ENCODE peak calls at places on chromosomes 13 and 19, in five cellular contexts. Q is H1, P is GM12878, N is K562, V is HepG2. R is an unnamed sample.

GRCh38 chr13:26914624-26915023 is 154.0 kb upstream of the GPR12 start:
- DNase-seq in Q (no peak), N (no peak), P (peak), V (no peak), R (peak)

GRCh38 chr19:45331411-45331810 is 8.7 kb upstream of the CKM start:
- DNase-seq in Q (no peak), V (peak), P (no peak), N (no peak), R (no peak)

GRCh38 chr19:35935911-35936737 is at the start of gene LRFN3:
- DNase-seq in P (no peak), Q (peak), V (peak), N (peak), R (peak)

GRCh38 chr13:60758637-60759036 is 361.6 kb downstream of the TDRD3 start:
- DNase-seq in P (no peak), N (no peak), Q (no peak), V (no peak), R (no peak)

GRCh38 chr19:13460045-13460444 is 46.2 kb downstream of the CACNA1A start:
- DNase-seq in Q (peak), P (no peak), N (no peak), V (no peak), R (no peak)

GRCh38 chr13:44759723-44760360 is 183.7 kb upstream of the TSC22D1 start:
- DNase-seq in Q (no peak), N (no peak), P (no peak), V (peak), R (no peak)

GRCh38 chr19:4499855-4500254 is 18.4 kb downstream of the PLIN4 start:
- DNase-seq in N (no peak), P (no peak), V (no peak), Q (no peak), R (no peak)

GRCh38 chr19:8304841-8305621 is 3.1 kb downstream of the CD320 start:
- DNase-seq in N (peak), P (no peak), Q (peak), V (no peak), R (peak)

GRCh38 chr19:42965204-42965603 is 28.2 kb upstream of the PSG7 start:
- DNase-seq in N (no peak), Q (no peak), P (no peak), V (no peak), R (no peak)

GRCh38 chr13:34076943-34077703 is 259.2 kb downstream of the RFC3 start:
- DNase-seq in N (no peak), Q (no peak), V (peak), P (no peak), R (peak)

GRCh38 chr13:29260684-29261083 is 334.8 kb downstream of the SLC7A1 start:
- DNase-seq in P (no peak), V (no peak), N (no peak), Q (no peak), R (no peak)

GRCh38 chr13:41196620-41197019 is 2.3 kb upstream of the KBTBD7 start:
- DNase-seq in V (peak), P (no peak), N (no peak), Q (no peak), R (no peak)

GRCh38 chr19:47491358-47492136 is 7.5 kb upstream of the KPTN start:
- DNase-seq in P (no peak), N (no peak), V (no peak), Q (no peak), R (no peak)

GRCh38 chr19:49151339-49152217 is 3.6 kb downstream of the HRC start:
- DNase-seq in Q (peak), V (no peak), N (peak), P (no peak), R (peak)
- H2AFZ ChIP-seq in Q (no peak), V (no peak), N (peak), P (no peak), R (no peak)

GRCh38 chr13:109256866-109257760 is 529.3 kb downstream of the IRS2 start:
- DNase-seq in N (no peak), V (peak), Q (no peak), P (no peak), R (peak)
- TF ChIP-seq SRF in N (no peak), V (no peak), Q (no peak), P (no peak), R (peak)

DNA sequence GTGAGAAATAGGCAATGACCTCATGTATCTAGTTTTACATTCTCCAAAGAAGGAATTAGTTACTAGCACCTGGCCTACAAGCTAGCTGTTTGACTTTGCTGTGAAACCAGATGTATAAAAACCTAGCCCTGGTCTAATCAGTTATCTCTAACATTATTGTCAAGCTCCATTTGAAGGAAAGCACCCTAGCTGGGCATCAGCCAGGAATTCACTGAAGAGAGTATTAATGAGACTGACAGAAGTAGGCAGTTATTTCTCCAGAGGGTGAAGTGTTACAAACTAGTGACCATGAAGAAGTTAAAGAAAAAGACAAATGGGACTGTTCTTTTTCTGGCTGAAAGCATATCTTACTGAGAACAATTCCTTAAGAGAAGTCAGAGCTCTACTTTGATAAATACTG is 2529.2 kb upstream of the PCDH20 start:
- DNase-seq in N (no peak), V (no peak), Q (no peak), P (no peak), R (no peak)
- H2AFZ ChIP-seq in N (no peak), V (no peak), Q (no peak), P (no peak), R (no peak)

DNA sequence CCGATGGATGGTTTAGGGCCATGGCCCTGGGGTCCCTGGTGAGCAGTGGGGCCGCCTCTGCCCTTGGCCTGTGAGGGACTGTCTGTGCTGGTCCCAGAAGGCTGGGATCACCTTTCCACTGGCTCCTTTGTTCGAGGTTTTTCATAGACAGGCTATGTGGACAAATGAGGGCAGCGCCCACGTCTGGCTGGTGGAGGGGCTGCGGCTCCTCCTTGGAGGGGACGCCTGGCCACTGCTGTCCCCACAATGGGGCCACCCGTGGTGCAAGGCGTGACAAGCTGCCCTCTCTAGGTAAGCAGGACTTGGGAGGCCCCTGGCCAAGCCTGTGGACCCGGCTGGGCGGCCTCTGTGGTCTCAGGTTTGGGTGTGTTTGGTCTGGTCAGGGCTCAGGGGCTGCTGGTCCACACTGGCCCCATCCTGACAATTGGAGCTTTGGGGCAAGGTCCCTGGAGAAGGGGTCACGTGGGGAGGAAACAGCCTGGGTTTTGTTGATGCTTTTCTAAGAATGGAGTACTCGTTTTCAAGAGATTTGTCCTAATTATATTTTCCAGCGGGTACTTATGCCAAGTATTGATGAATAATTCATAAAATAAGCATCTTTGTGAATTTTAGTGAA is 33.3 kb downstream of the MCF2L start:
- DNase-seq in V (peak), P (no peak), N (peak), Q (peak), R (no peak)
- TF ChIP-seq SRF in V (no peak), P (no peak), N (no peak), Q (no peak), R (no peak)

GRCh38 chr13:82657471-82657870 is 1224.8 kb downstream of the SLITRK1 start:
- DNase-seq in Q (no peak), N (no peak), P (no peak), V (no peak), R (no peak)

GRCh38 chr13:82655518-82655855 is 1226.8 kb downstream of the SLITRK1 start:
- DNase-seq in P (no peak), V (no peak), N (no peak), Q (no peak), R (no peak)

GRCh38 chr13:82654143-82654542 is 1228.1 kb downstream of the SLITRK1 start:
- DNase-seq in Q (no peak), P (no peak), V (no peak), N (no peak), R (no peak)

GRCh38 chr13:82654851-82655517 is 1227.3 kb downstream of the SLITRK1 start:
- DNase-seq in P (no peak), V (no peak), Q (no peak), N (no peak), R (no peak)
- H2AFZ ChIP-seq in P (no peak), V (no peak), Q (peak), N (no peak), R (no peak)

DNA sequence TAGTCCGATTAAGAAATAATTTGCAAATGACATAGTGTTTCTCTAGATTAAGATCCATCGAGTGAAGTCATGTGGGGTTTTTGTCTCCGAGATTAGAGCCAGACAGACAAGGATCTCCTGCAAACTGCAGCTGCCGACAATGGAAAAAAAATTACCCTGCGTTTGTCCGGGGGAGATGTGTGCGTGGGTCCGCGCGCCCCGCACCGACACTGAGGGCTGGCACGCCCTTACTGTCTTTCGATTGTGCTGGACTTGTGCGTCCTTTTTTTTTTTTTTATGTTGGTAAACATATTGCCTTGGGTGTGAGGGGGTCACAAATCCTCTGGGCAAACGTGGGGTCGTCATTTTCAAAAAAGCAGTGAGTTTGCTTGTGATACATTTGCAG is 11.9 kb upstream of the SOX1 start:
- DNase-seq in Q (no peak), V (no peak), P (no peak), N (no peak), R (no peak)
- TF ChIP-seq SRF in Q (no peak), V (no peak), P (no peak), N (no peak), R (no peak)

DNA sequence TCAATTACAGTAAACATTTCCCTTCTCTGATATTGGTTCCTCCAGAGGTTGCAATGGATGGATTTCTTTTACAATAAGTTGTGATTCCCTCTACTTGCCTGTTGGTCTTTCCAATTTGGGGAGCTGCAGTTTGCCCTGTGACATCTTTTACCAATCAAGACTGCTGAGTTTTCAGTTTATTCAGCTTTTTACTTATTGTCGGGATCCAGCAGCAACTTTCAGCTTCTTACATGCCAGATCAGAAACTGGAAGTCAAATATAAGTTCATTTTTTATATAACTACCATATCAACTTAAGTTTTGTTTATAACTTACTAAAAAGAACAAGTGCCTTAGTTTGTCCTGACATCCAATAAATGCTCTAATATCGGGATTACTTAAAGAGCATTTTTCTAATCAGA is 10.5 kb downstream of the OR10H3 start:
- DNase-seq in N (no peak), V (no peak), P (no peak), Q (no peak), R (no peak)
- H2AFZ ChIP-seq in N (no peak), V (no peak), P (no peak), Q (no peak), R (no peak)

R was measured in HCT116.